ENCODE peak calls at places on chromosomes 12 and 14, in eight cellular contexts. D is GM12878; K is choroid plexus epithelial cell; H is chondrocyte; I is Peyer's patch; Y is progenitor cell of endocrine pancreas; N is CD4-positive, alpha-beta T cell; G is AG09319. S is an unnamed sample.

GRCh38 chr14:84482256-84483071 is 1047.5 kb upstream of the FLRT2 start:
- DNase-seq in Y (no peak), D (no peak), K (peak; percentile 84), G (no peak), H (no peak), I (no peak), N (no peak), S (no peak)

GRCh38 chr12:132452596-132453350 is 37.2 kb upstream of the FBRSL1 start:
- DNase-seq in Y (no peak), G (no peak), N (no peak), I (no peak), D (no peak), K (no peak), H (peak; percentile 73), S (peak; percentile 69)

GRCh38 chr12:100243137-100243536 is 23.7 kb downstream of the DEPDC4 start:
- DNase-seq in G (no peak), N (no peak), I (no peak), H (no peak), K (no peak), Y (no peak), D (no peak), S (no peak)

GRCh38 chr12:14952295-14952995 is 9.0 kb downstream of the ARHGDIB start:
- DNase-seq in K (peak; percentile 98), N (no peak), H (no peak), D (no peak), Y (no peak), I (peak; percentile 57), G (peak; percentile 64), S (peak; percentile 73)

GRCh38 chr14:99081880-99082279 is 190.1 kb downstream of the BCL11B start:
- DNase-seq in K (no peak), Y (no peak), N (no peak), I (no peak), G (no peak), D (no peak), H (no peak), S (no peak)

GRCh38 chr12:22287776-22288621 is 46.5 kb downstream of the ST8SIA1 start:
- DNase-seq in G (no peak), D (no peak), I (no peak), K (peak; percentile 46), H (no peak), N (peak; percentile 2), Y (no peak), S (no peak)

GRCh38 chr14:31297701-31298344 is 90.2 kb upstream of the HECTD1 start:
- DNase-seq in Y (no peak), H (no peak), N (no peak), G (no peak), D (no peak), K (peak; percentile 46), I (no peak), S (no peak)

GRCh38 chr12:10855807-10856206 is 6.5 kb upstream of the PRR4 start:
- DNase-seq in Y (no peak), I (no peak), N (no peak), K (no peak), H (no peak), G (no peak), D (no peak), S (no peak)

GRCh38 chr12:23909559-23909958 is 39.9 kb downstream of the SOX5 start:
- DNase-seq in N (no peak), K (no peak), I (no peak), H (no peak), Y (no peak), G (no peak), D (no peak), S (no peak)

GRCh38 chr12:25053021-25053271 is 104.0 kb upstream of the BCAT1 start:
- DNase-seq in N (no peak), Y (no peak), D (no peak), H (no peak), I (no peak), K (no peak), G (no peak), S (no peak)

GRCh38 chr14:24243336-24243836 is 963 bp upstream of the TINF2 start:
- DNase-seq in K (peak; percentile 25), Y (no peak), G (no peak), D (no peak), I (no peak), N (no peak), H (peak; percentile 40), S (peak; percentile 81)

GRCh38 chr12:13887774-13888388 is 93.5 kb downstream of the GRIN2B start:
- DNase-seq in K (no peak), H (no peak), I (no peak), N (no peak), D (no peak), G (no peak), Y (no peak), S (no peak)

GRCh38 chr14:90697146-90697545 is 119.1 kb downstream of the TTC7B start:
- DNase-seq in K (no peak), H (no peak), I (no peak), D (no peak), Y (no peak), G (no peak), N (no peak), S (no peak)

GRCh38 chr14:98056946-98057345 is 1215.1 kb downstream of the BCL11B start:
- DNase-seq in Y (no peak), I (no peak), G (no peak), N (no peak), K (no peak), H (no peak), D (no peak), S (no peak)

GRCh38 chr14:32941668-32942065 is 3.0 kb downstream of the NPAS3 start:
- DNase-seq in I (no peak), G (no peak), N (no peak), H (no peak), K (no peak), Y (no peak), D (no peak), S (no peak)

GRCh38 chr14:32950584-32950983 is 11.9 kb downstream of the NPAS3 start:
- DNase-seq in N (no peak), I (no peak), H (no peak), K (peak; percentile 75), D (no peak), G (no peak), Y (no peak), S (no peak)

GRCh38 chr14:32947792-32948191 is 9.1 kb downstream of the NPAS3 start:
- DNase-seq in G (no peak), N (no peak), D (no peak), Y (no peak), I (no peak), H (no peak), K (no peak), S (no peak)

GRCh38 chr14:32947081-32947480 is 8.4 kb downstream of the NPAS3 start:
- DNase-seq in D (no peak), N (no peak), K (no peak), G (no peak), H (no peak), I (no peak), Y (no peak), S (no peak)
- TF ChIP-seq CTCF in D (no peak), N (no peak), K (no peak), G (no peak), H (no peak), I (no peak), Y (no peak), S (no peak)

GRCh38 chr12:124609041-124609984 is 41.9 kb upstream of the NCOR2 start:
- DNase-seq in D (peak; percentile 52), G (no peak), H (no peak), N (peak; percentile 90), I (peak; percentile 92), K (peak; percentile 81), Y (peak; percentile 35), S (peak; percentile 95)
- TF ChIP-seq CTCF in D (no peak), G (no peak), H (no peak), N (peak; percentile 26), I (no peak), K (no peak), Y (no peak), S (peak; percentile 32)

GRCh38 chr12:127295630-127296029 is 971.3 kb upstream of the TMEM132C start:
- DNase-seq in I (no peak), N (no peak), Y (no peak), D (no peak), G (no peak), H (no peak), K (no peak), S (no peak)

GRCh38 chr12:127296591-127296990 is 970.4 kb upstream of the TMEM132C start:
- DNase-seq in Y (no peak), I (no peak), G (no peak), H (no peak), D (no peak), K (no peak), N (no peak), S (no peak)

GRCh38 chr12:127294651-127295205 is 972.2 kb upstream of the TMEM132C start:
- DNase-seq in D (no peak), I (no peak), G (no peak), H (no peak), N (no peak), K (no peak), Y (no peak), S (no peak)

GRCh38 chr12:127292736-127293135 is 974.2 kb upstream of the TMEM132C start:
- DNase-seq in H (no peak), N (no peak), I (no peak), D (no peak), K (no peak), Y (no peak), G (no peak), S (no peak)

DNA sequence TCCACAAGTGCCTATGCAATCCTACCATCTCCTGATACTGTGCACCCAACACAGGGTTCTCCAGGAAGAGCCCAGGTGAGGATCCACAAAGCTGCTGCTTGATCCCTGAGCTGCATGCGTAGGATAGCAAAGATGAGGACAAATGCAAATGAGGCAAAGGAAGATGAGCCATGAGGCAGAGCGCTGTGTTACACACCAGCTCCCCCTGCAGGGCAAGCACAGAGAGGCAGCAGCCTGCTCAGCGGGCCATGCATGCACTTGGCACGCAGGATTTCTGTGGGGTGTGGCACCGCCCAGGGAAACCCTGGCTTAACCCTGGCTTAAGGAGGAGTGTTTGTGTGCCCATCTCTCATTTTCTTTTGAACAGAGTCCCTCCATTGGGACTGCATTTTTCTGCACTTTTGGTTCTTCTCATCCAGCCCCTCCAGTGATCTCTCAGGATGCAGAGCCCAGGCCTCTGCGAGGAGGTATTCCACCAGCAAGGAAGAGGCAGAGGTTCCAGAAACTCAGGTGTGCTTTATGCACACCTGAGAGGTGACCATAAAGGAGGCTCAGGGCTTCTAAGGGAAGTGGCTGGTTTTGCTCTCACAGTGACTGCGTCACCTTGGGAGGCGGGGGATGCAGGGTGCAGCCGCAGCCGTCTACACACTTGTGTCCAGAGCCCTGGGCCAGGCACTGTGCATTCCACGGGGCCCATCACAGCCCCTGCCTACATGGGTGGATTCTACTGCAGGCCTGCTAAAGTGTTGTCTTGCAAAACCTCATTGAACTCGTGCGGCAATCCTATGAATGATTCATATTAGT is 973.3 kb upstream of the TMEM132C start:
- DNase-seq in G (peak; percentile 28), N (peak; percentile 12), Y (peak; percentile 34), K (peak; percentile 75), H (no peak), D (no peak), I (no peak), S (no peak)
- TF ChIP-seq CTCF in G (peak; percentile 95), N (peak; percentile 43), Y (peak; percentile 70), K (peak; percentile 95), H (peak; percentile 79), D (peak; percentile 46), I (peak; percentile 70), S (peak; percentile 52)

DNA sequence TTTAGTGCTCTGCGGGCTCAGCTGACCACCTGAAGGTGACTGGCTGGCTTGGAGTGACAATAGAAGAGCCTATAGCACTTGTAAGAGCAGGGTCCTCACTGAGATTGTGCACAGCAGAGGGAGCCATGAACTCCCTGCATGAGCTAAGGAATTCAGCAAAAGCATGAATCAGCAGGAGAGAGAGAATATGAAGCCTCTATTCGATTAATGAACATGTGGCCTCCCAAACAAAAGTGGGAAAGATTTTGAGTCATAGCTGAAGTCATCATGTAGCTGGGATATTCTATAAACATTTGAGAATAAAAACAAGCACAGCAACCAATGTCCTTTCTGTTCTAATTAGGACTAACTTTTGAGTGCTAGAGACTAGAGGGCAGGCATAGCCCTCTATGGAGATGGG is 626.6 kb downstream of the DIO2 start:
- DNase-seq in Y (no peak), N (no peak), H (no peak), D (no peak), I (no peak), K (peak; percentile 96), G (peak; percentile 39), S (no peak)
- TF ChIP-seq CTCF in Y (no peak), N (no peak), H (peak; percentile 69), D (no peak), I (no peak), K (peak; percentile 69), G (peak; percentile 41), S (no peak)